ENCODE peak calls at places on chromosomes 12 and 14, in seven cellular contexts. O is astrocyte, N is GM12865, G is osteoblast, J is heart right ventricle, V is ovary, L is astrocyte of the spinal cord. P is an unnamed sample.

GRCh38 chr12:110245278-110245868 is 35.7 kb upstream of the ATP2A2 start:
- DNase-seq in L (no peak), N (peak; percentile 68), V (no peak), G (peak; percentile 46), O (no peak), J (peak; percentile 67), P (peak; percentile 68)

GRCh38 chr14:59123975-59124374 is 64.5 kb upstream of the DAAM1 start:
- DNase-seq in J (no peak), V (no peak), O (no peak), L (peak; percentile 35), G (no peak), N (no peak), P (peak; percentile 55)

GRCh38 chr14:35229495-35230089 is 62.6 kb upstream of the PSMA6 start:
- DNase-seq in N (peak; percentile 28), L (no peak), G (no peak), V (no peak), O (no peak), J (no peak), P (peak; percentile 61)

GRCh38 chr12:122984612-122985358 is 4.3 kb downstream of the ARL6IP4 start:
- DNase-seq in G (peak; percentile 96), J (peak; percentile 69), N (no peak), L (no peak), V (peak; percentile 77), O (no peak), P (no peak)

GRCh38 chr12:45989857-45990467 is 412 bp downstream of the SCAF11 start:
- DNase-seq in N (peak; percentile 72), V (peak; percentile 56), J (peak; percentile 77), O (peak; percentile 39), G (peak; percentile 85), L (peak; percentile 51), P (no peak)

GRCh38 chr12:58712981-58713380 is 207.3 kb downstream of the LRIG3 start:
- DNase-seq in L (no peak), G (no peak), V (no peak), N (no peak), O (no peak), J (no peak), P (no peak)

GRCh38 chr12:87428701-87429277 is 600.4 kb downstream of the C12orf50 start:
- DNase-seq in J (no peak), O (peak; percentile 54), G (peak; percentile 39), N (no peak), V (no peak), L (peak; percentile 66), P (no peak)

GRCh38 chr14:105486974-105487448 is 325 bp downstream of the CRIP1 start:
- DNase-seq in G (no peak), L (no peak), N (peak; percentile 57), J (peak; percentile 88), V (no peak), O (no peak), P (no peak)

GRCh38 chr14:41805633-41806032 is 199.0 kb downstream of the LRFN5 start:
- DNase-seq in G (no peak), O (no peak), J (no peak), N (no peak), L (no peak), V (no peak), P (no peak)

GRCh38 chr14:71943695-71944018 is 11.4 kb downstream of the RGS6 start:
- DNase-seq in L (no peak), J (no peak), N (no peak), G (no peak), V (no peak), O (no peak), P (no peak)

GRCh38 chr14:34465069-34465859 is 3.2 kb upstream of the SPTSSA start:
- DNase-seq in O (peak; percentile 10), J (no peak), N (no peak), G (no peak), L (peak; percentile 46), V (no peak), P (no peak)

GRCh38 chr12:111171832-111172231 is 197.1 kb downstream of the PHETA1 start:
- DNase-seq in O (no peak), J (no peak), L (no peak), N (no peak), V (no peak), G (no peak), P (no peak)

GRCh38 chr12:76299536-76300296 is 48.5 kb downstream of the BBS10 start:
- DNase-seq in G (peak; percentile 26), L (no peak), N (no peak), O (no peak), J (no peak), V (no peak), P (no peak)

GRCh38 chr14:89420502-89420901 is 3.5 kb upstream of the FOXN3 start:
- DNase-seq in J (no peak), G (no peak), O (no peak), V (no peak), L (no peak), N (no peak), P (no peak)

GRCh38 chr12:58416211-58416610 is 474.8 kb downstream of the ATP23 start:
- DNase-seq in V (no peak), O (peak; percentile 76), G (peak; percentile 36), N (no peak), J (no peak), L (peak; percentile 89), P (no peak)

GRCh38 chr12:49482095-49483051 is 56.5 kb upstream of the KCNH3 start:
- DNase-seq in N (no peak), V (no peak), J (no peak), O (peak; percentile 18), L (no peak), G (no peak), P (no peak)

GRCh38 chr12:47763481-47764344 is 5.0 kb upstream of the RAPGEF3 start:
- DNase-seq in L (no peak), O (no peak), J (peak; percentile 8), N (no peak), G (no peak), V (no peak), P (no peak)

GRCh38 chr14:91399868-91400640 is 17.6 kb downstream of the CCDC88C start:
- DNase-seq in L (no peak), G (peak; percentile 46), J (no peak), N (peak; percentile 55), V (no peak), O (no peak), P (peak; percentile 58)

GRCh38 chr14:55138091-55138490 is 9.0 kb downstream of the LGALS3 start:
- DNase-seq in N (peak; percentile 22), L (no peak), G (no peak), V (no peak), O (no peak), J (no peak), P (peak; percentile 12)

GRCh38 chr12:116317986-116318737 is 40.7 kb upstream of the MED13L start:
- DNase-seq in L (no peak), O (no peak), N (no peak), J (no peak), V (no peak), G (no peak), P (no peak)

GRCh38 chr14:70555890-70556289 is 21.1 kb upstream of the ADAM20 start:
- DNase-seq in O (peak; percentile 20), G (peak; percentile 49), N (no peak), L (no peak), J (peak; percentile 20), V (no peak), P (no peak)

GRCh38 chr14:96905825-96906224 is 108.6 kb downstream of the VRK1 start:
- DNase-seq in N (no peak), O (no peak), V (no peak), J (no peak), G (no peak), L (no peak), P (no peak)

GRCh38 chr12:92717202-92717601 is 14.4 kb downstream of the PLEKHG7 start:
- DNase-seq in N (no peak), J (no peak), G (no peak), O (peak; percentile 2), L (peak; percentile 24), V (no peak), P (peak; percentile 9)
- TF ChIP-seq CTCF in N (no peak), J (no peak), G (peak; percentile 74), O (peak; percentile 17), L (peak; percentile 38), V (no peak), P (peak; percentile 70)

GRCh38 chr12:11954181-11954580 is 116.6 kb upstream of the BCL2L14 start:
- DNase-seq in J (no peak), G (no peak), O (no peak), V (no peak), N (peak; percentile 68), L (no peak), P (peak; percentile 58)

GRCh38 chr12:11962795-11963347 is 107.9 kb upstream of the BCL2L14 start:
- DNase-seq in L (no peak), O (no peak), G (no peak), N (no peak), J (no peak), V (no peak), P (peak; percentile 22)

GRCh38 chr12:11961686-11962085 is 109.1 kb upstream of the BCL2L14 start:
- DNase-seq in V (no peak), G (no peak), N (no peak), O (no peak), L (no peak), J (no peak), P (no peak)

GRCh38 chr12:11959117-11959823 is 111.5 kb upstream of the BCL2L14 start:
- DNase-seq in N (peak; percentile 36), G (peak; percentile 86), O (peak; percentile 31), J (no peak), L (no peak), V (no peak), P (no peak)

GRCh38 chr12:11958216-11959091 is 112.3 kb upstream of the BCL2L14 start:
- DNase-seq in V (no peak), J (no peak), O (peak; percentile 94), L (peak; percentile 96), G (peak; percentile 98), N (peak; percentile 79), P (no peak)
- TF ChIP-seq CTCF in V (no peak), J (no peak), O (no peak), L (peak; percentile 23), G (no peak), N (no peak), P (peak; percentile 32)

GRCh38 chr12:114508529-114509129 is 102.7 kb upstream of the TBX5 start:
- DNase-seq in G (peak; percentile 57), N (peak; percentile 74), L (peak; percentile 65), O (peak; percentile 36), V (peak; percentile 39), J (peak; percentile 22), P (peak; percentile 65)
- TF ChIP-seq CTCF in G (peak; percentile 77), N (peak; percentile 70), L (peak; percentile 74), O (peak; percentile 71), V (no peak), J (peak; percentile 76), P (peak; percentile 92)

GRCh38 chr12:125192690-125193221 is 127.5 kb downstream of the AACS start:
- DNase-seq in O (no peak), L (no peak), N (no peak), J (no peak), V (no peak), G (no peak), P (no peak)

GRCh38 chr12:125193376-125193775 is 128.1 kb downstream of the AACS start:
- DNase-seq in J (no peak), O (no peak), V (no peak), N (no peak), L (no peak), G (no peak), P (no peak)

GRCh38 chr12:125191361-125192087 is 126.3 kb downstream of the AACS start:
- DNase-seq in L (no peak), G (no peak), V (no peak), N (no peak), J (no peak), O (no peak), P (peak; percentile 93)

GRCh38 chr12:125194999-125195398 is 129.8 kb downstream of the AACS start:
- DNase-seq in J (no peak), L (no peak), O (no peak), N (no peak), V (no peak), G (no peak), P (no peak)

GRCh38 chr12:125193798-125194562 is 128.7 kb downstream of the AACS start:
- DNase-seq in L (peak; percentile 37), O (peak; percentile 36), V (no peak), G (no peak), N (no peak), J (no peak), P (no peak)
- TF ChIP-seq CTCF in L (no peak), O (peak; percentile 1), V (no peak), G (no peak), N (no peak), J (no peak), P (peak; percentile 23)

P was measured in OCI-LY7.